ENCODE peak calls at places on chromosomes 3 and 15, in eight cellular contexts. G, D, R, O, U, W, A and B are unnamed samples.

GRCh38 chr3:194561306-194561974 is 71.8 kb downstream of the TMEM44 start:
- DNase-seq in G (peak; percentile 74), D (no peak), R (no peak), O (no peak), U (peak; percentile 91), W (no peak), A (no peak), B (no peak)

GRCh38 chr3:173395073-173395411 is 2.5 kb upstream of the NLGN1 start:
- DNase-seq in G (peak; percentile 23), D (no peak), R (no peak), O (no peak), U (no peak), W (no peak), A (no peak), B (peak; percentile 36)

GRCh38 chr3:101091489-101091888 is 98.3 kb upstream of the ABI3BP start:
- DNase-seq in G (no peak), D (no peak), R (no peak), O (no peak), U (peak; percentile 16), W (no peak), A (no peak), B (peak; percentile 12)

GRCh38 chr3:195058311-195059005 is 212.5 kb downstream of the XXYLT1 start:
- DNase-seq in G (no peak), D (no peak), R (no peak), O (no peak), U (no peak), W (no peak), A (no peak), B (no peak)

GRCh38 chr15:89749951-89750559 is 994 bp downstream of the MESP1 start:
- DNase-seq in G (no peak), D (no peak), R (no peak), O (peak; percentile 17), U (no peak), W (no peak), A (no peak), B (no peak)

GRCh38 chr3:99579246-99579645 is 59.1 kb upstream of the COL8A1 start:
- DNase-seq in G (peak; percentile 92), D (no peak), R (no peak), O (no peak), U (peak; percentile 88), W (no peak), A (no peak), B (no peak)

GRCh38 chr15:80615783-80616391 is 79.2 kb upstream of the ABHD17C start:
- DNase-seq in G (peak; percentile 43), D (peak; percentile 81), R (no peak), O (no peak), U (peak; percentile 82), W (peak; percentile 64), A (no peak), B (no peak)

GRCh38 chr3:114758828-114759709 is 388.0 kb downstream of the ZBTB20 start:
- DNase-seq in G (peak; percentile 78), D (no peak), R (no peak), O (no peak), U (peak; percentile 61), W (peak; percentile 75), A (no peak), B (no peak)

GRCh38 chr3:157122116-157122515 is 37.8 kb downstream of the CCNL1 start:
- DNase-seq in G (peak; percentile 95), D (no peak), R (no peak), O (no peak), U (peak; percentile 81), W (no peak), A (no peak), B (no peak)

GRCh38 chr3:115279939-115280338 is 132.9 kb upstream of the ZBTB20 start:
- DNase-seq in G (peak; percentile 27), D (no peak), R (no peak), O (no peak), U (peak; percentile 69), W (peak; percentile 69), A (no peak), B (no peak)

GRCh38 chr3:189146842-189147241 is 24.9 kb upstream of the TPRG1 start:
- DNase-seq in G (no peak), D (no peak), R (no peak), O (no peak), U (peak; percentile 2), W (no peak), A (no peak), B (no peak)